ENCODE peak calls at places on chromosomes 7 and 10, in six cellular contexts. D is GM12878, X is NT2/D1, N is HepG2, Y is H1, Q is HCT116. F is an unnamed sample.

GRCh38 chr10:59268460-59268859 is 92.0 kb downstream of the PHYHIPL start:
- DNase-seq in Y (no peak), X (no peak), D (no peak), N (no peak), Q (no peak), F (no peak)

GRCh38 chr10:124032982-124033886 is 60.2 kb downstream of the CHST15 start:
- DNase-seq in Y (no peak), X (no peak), Q (no peak), N (no peak), D (no peak), F (peak)

GRCh38 chr10:82981137-82981723 is 1106.2 kb downstream of the NRG3 start:
- DNase-seq in Y (no peak), D (no peak), Q (no peak), X (no peak), N (no peak), F (no peak)

GRCh38 chr10:12716042-12716441 is 285.5 kb downstream of the CCDC3 start:
- DNase-seq in X (no peak), Y (no peak), D (no peak), N (no peak), Q (no peak), F (no peak)

GRCh38 chr10:87842220-87842641 is 21.1 kb downstream of the KLLN start:
- DNase-seq in N (peak), X (no peak), D (no peak), Y (no peak), Q (peak), F (no peak)

GRCh38 chr10:44968101-44968886 is 8.7 kb downstream of the RASSF4 start:
- DNase-seq in Q (no peak), N (no peak), X (no peak), Y (no peak), D (no peak), F (no peak)

GRCh38 chr7:29277436-29278215 is 83.1 kb downstream of the CHN2 start:
- DNase-seq in D (no peak), Q (no peak), Y (no peak), N (peak), X (no peak), F (no peak)

GRCh38 chr7:41339913-41340676 is 362.8 kb downstream of the INHBA start:
- DNase-seq in Q (no peak), N (no peak), X (no peak), D (no peak), Y (no peak), F (no peak)

GRCh38 chr10:77004917-77005564 is 632.6 kb downstream of the KCNMA1 start:
- DNase-seq in N (peak), Q (peak), D (no peak), X (peak), Y (no peak), F (peak)

GRCh38 chr7:142584765-142585164 is 164.5 kb upstream of the PRSS1 start:
- DNase-seq in Y (no peak), X (no peak), D (no peak), Q (no peak), N (no peak), F (no peak)

GRCh38 chr10:86360657-86361056 is 5.9 kb downstream of the GRID1 start:
- DNase-seq in D (no peak), X (no peak), N (no peak), Q (no peak), Y (no peak), F (no peak)

GRCh38 chr10:90051474-90051873 is 350.1 kb downstream of the KIF20B start:
- DNase-seq in Q (no peak), X (no peak), N (no peak), Y (no peak), D (peak), F (no peak)

GRCh38 chr10:3625959-3626751 is 158.9 kb downstream of the KLF6 start:
- DNase-seq in Y (no peak), Q (no peak), D (peak), X (no peak), N (no peak), F (no peak)

GRCh38 chr10:3761916-3762708 is 22.9 kb downstream of the KLF6 start:
- DNase-seq in X (peak), D (no peak), Y (peak), Q (peak), N (peak), F (no peak)

GRCh38 chr10:87504667-87505365 is at the start of gene MINPP1:
- DNase-seq in N (peak), D (no peak), Y (peak), Q (peak), X (peak), F (peak)

GRCh38 chr7:92835140-92835850 is 1.1 kb downstream of the CDK6 start:
- DNase-seq in N (peak), X (peak), Q (peak), Y (no peak), D (no peak), F (peak)

GRCh38 chr7:3589756-3590155 is 288.7 kb downstream of the SDK1 start:
- DNase-seq in D (no peak), Q (no peak), X (no peak), N (no peak), Y (no peak), F (no peak)

GRCh38 chr7:100407285-100408180 is 21.0 kb downstream of the ZCWPW1 start:
- DNase-seq in N (peak), D (peak), Y (no peak), Q (peak), X (peak), F (peak)

GRCh38 chr10:83373659-83374058 is 765.6 kb upstream of the GHITM start:
- DNase-seq in X (peak), Q (no peak), N (no peak), Y (peak), D (no peak), F (no peak)

GRCh38 chr7:33039257-33039904 is 23.2 kb downstream of the NT5C3A start:
- DNase-seq in D (no peak), Q (no peak), X (no peak), Y (no peak), N (no peak), F (no peak)

GRCh38 chr7:33038639-33039038 is 23.9 kb downstream of the NT5C3A start:
- DNase-seq in Q (no peak), D (no peak), X (no peak), N (no peak), Y (no peak), F (no peak)

GRCh38 chr7:33039905-33040292 is 22.7 kb downstream of the NT5C3A start:
- DNase-seq in Q (no peak), X (no peak), D (no peak), N (no peak), Y (no peak), F (no peak)

GRCh38 chr7:33043434-33043833 is 19.1 kb downstream of the NT5C3A start:
- DNase-seq in X (no peak), Q (no peak), D (no peak), Y (no peak), N (no peak), F (peak)

DNA sequence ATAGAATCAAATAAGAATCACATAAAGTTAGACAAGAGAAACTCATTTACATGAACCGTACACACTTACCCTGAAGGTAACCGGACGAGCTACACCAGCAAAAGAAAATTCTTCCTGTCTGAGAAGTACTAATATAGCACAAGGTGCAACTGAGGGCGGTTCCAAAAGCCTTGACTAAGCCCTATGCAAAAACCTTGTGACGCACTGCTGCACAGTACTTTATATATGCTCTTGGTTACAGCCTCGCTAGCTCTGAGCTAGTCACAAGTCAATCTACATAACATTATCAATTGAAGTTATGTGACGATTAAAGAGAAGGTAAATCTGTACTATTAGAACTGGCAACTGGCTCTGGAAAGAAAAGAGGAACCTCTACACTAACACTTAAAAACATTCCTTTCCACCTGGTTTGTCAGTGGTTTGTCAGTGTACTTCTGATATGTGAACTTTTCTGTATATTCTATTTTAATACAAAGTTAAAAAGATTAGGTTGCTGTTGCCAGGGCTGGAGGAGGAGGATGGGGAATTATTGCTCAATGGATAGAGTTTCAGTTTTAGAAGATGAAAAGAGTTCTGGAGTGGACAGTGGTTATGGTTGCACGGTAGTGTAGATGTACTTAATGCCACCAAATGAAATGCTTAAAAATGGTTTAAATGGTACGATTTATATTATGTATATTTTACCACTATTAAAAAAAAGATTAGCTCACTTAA is 21.6 kb downstream of the NT5C3A start:
- DNase-seq in Q (no peak), D (peak), X (no peak), Y (no peak), N (no peak), F (peak)
- TF ChIP-seq ZNF274 in Q (no peak), D (no peak), X (no peak), Y (no peak), N (no peak), F (no peak)

DNA sequence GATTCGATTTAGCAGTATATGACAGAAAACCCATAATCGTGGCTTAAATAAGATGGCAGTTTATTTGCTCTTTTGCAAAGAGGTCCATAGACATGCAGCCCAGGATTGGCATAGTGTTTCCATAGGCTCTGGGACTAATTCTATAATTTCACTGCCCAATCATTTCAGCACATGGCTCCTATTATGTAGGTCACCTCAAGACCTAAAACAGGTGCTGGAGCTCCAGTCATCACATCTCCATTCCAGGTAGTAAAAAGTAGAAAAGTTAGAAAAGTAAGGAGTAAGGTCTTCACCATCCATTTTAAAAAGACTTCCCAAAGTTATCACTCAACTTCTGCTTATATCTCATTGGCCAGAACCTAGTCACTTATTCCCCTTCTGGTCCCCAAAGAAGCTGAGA is 330.9 kb upstream of the ZMIZ1 start:
- DNase-seq in D (no peak), N (no peak), X (no peak), Q (no peak), Y (no peak), F (no peak)
- TF ChIP-seq ZNF274 in D (no peak), N (no peak), X (no peak), Q (no peak), Y (no peak), F (no peak)

GRCh38 chr10:78921906-78922305 is 146.9 kb upstream of the ZMIZ1 start:
- DNase-seq in Q (no peak), Y (no peak), N (no peak), X (no peak), D (no peak), F (no peak)

GRCh38 chr10:78925800-78926319 is 142.9 kb upstream of the ZMIZ1 start:
- DNase-seq in N (no peak), X (no peak), Y (no peak), Q (no peak), D (no peak), F (peak)

GRCh38 chr10:78924319-78925003 is 144.3 kb upstream of the ZMIZ1 start:
- DNase-seq in N (no peak), D (no peak), Q (no peak), X (no peak), Y (no peak), F (no peak)

GRCh38 chr10:78925275-78925674 is 143.5 kb upstream of the ZMIZ1 start:
- DNase-seq in Q (no peak), X (no peak), N (no peak), D (no peak), Y (no peak), F (no peak)

DNA sequence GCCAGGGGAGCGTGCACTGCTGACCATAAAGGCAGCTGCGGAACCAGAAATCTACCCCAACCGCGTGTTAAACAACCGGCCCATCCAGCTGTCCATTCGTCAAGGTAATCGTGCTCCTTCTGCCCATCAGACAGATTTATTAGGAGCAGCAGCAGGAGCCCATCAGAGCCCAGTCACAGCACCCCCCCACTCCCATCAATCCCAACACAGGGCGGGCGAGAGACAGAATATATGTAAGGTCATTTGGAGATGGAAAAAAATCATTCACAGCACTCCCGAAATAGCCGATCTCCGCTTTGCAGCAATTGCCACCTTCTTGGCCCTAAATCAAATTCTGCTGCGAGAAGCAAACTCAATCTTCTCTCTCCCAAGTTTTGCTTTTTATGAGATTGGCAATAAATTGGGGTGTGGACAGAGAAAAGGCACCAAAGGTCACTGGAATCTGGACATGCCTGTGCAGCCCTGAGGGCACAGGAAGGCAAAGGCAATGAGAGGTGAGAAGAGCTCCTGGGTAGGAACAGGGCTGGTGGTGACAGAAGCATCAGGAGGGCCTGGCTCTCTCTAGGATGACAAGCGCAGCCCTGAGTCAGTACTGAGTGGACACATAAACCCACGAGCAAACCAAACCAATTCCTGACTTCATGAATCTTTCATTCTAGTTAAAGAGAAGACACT is 145.0 kb upstream of the ZMIZ1 start:
- DNase-seq in Y (no peak), N (no peak), X (no peak), Q (no peak), D (no peak), F (no peak)
- TF ChIP-seq ZNF274 in Y (no peak), N (no peak), X (no peak), Q (no peak), D (no peak), F (no peak)

DNA sequence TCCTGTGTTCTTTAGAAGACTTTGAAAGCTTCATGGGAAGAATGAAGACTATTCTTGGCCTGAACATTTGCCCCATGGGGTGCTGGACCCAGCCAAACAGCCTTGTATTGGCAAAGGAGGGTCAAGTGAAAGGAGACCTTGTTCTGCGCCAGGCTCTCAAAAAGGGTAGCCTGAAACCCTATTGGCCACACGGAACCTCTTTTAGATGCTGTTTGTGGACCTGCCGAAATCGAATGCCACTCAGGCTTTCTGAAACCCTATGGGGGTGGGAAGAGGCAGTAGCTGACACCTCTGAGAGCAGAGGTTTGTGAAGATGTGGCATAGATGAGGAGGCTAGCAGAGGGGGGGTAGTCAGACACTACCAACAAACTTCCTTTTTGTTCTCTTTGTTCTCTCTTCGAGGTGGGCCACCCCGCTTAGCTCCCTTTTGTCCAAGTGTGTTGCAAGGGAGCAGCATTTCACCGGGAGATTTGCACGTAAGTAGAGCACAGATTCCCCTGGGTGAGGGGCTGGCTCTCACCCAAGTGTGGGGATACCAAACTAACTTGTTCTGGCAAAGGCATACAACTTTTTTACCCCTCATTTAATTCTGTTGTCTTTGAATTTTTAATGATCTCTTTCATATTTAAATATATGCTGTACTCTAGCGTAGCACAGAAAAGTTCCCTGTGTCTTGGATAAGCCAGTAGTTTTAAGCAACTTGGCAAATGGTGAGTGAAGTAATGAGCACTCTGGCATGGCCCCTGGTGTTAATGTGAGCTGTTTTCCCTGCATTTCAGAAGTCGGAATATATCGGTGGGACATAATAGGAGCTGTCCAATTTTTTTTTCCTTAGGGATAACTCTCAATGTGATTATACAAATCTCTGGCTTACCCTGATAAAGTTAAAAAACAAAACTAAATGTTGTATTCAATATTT is 107.7 kb downstream of the SEPTIN7 start:
- DNase-seq in Y (no peak), Q (no peak), D (no peak), X (no peak), N (no peak), F (no peak)
- TF ChIP-seq ZNF274 in Y (no peak), Q (no peak), D (no peak), X (no peak), N (no peak), F (no peak)

F was measured in K562.